ENCODE peak calls at places on chromosomes 12 and 14, in six cellular contexts. One of them, this sample, is unnamed.

GRCh38 chr14:76773188-76773885 is 12.1 kb downstream of the VASH1 start:
- DNase-seq in ovary: peak; percentile 72
- DNase-seq in BE2C: no peak
- DNase-seq in tibial nerve: no peak
- DNase-seq in CD4-positive, CD25-positive, alpha-beta regulatory T cell: no peak
- DNase-seq in sigmoid colon: peak; percentile 83
- DNase-seq in this sample: peak; percentile 90

GRCh38 chr12:66751432-66752113 is 72.7 kb upstream of the GRIP1 start:
- DNase-seq in ovary: no peak
- DNase-seq in BE2C: no peak
- DNase-seq in tibial nerve: no peak
- DNase-seq in CD4-positive, CD25-positive, alpha-beta regulatory T cell: no peak
- DNase-seq in sigmoid colon: no peak
- DNase-seq in this sample: no peak

GRCh38 chr12:32446306-32447119 is 47.2 kb downstream of the FGD4 start:
- DNase-seq in ovary: no peak
- DNase-seq in BE2C: no peak
- DNase-seq in tibial nerve: no peak
- DNase-seq in CD4-positive, CD25-positive, alpha-beta regulatory T cell: no peak
- DNase-seq in sigmoid colon: no peak
- DNase-seq in this sample: no peak

GRCh38 chr12:121719926-121720414 is 7.4 kb downstream of the TMEM120B start:
- DNase-seq in ovary: no peak
- DNase-seq in BE2C: no peak
- DNase-seq in tibial nerve: no peak
- DNase-seq in CD4-positive, CD25-positive, alpha-beta regulatory T cell: no peak
- DNase-seq in sigmoid colon: no peak
- DNase-seq in this sample: peak; percentile 96

GRCh38 chr12:68800294-68800693 is 7.7 kb upstream of the MDM2 start:
- DNase-seq in ovary: no peak
- DNase-seq in BE2C: no peak
- DNase-seq in tibial nerve: no peak
- DNase-seq in CD4-positive, CD25-positive, alpha-beta regulatory T cell: no peak
- DNase-seq in sigmoid colon: no peak
- DNase-seq in this sample: no peak

GRCh38 chr12:82132390-82132789 is 225.8 kb downstream of the CCDC59 start:
- DNase-seq in ovary: no peak
- DNase-seq in BE2C: no peak
- DNase-seq in tibial nerve: no peak
- DNase-seq in CD4-positive, CD25-positive, alpha-beta regulatory T cell: no peak
- DNase-seq in sigmoid colon: no peak
- DNase-seq in this sample: no peak

GRCh38 chr14:40346275-40346674 is 914.0 kb upstream of the FBXO33 start:
- DNase-seq in ovary: no peak
- DNase-seq in BE2C: no peak
- DNase-seq in tibial nerve: no peak
- DNase-seq in CD4-positive, CD25-positive, alpha-beta regulatory T cell: no peak
- DNase-seq in sigmoid colon: no peak
- DNase-seq in this sample: no peak

GRCh38 chr14:103312006-103312635 is 21.9 kb upstream of the EIF5 start:
- DNase-seq in ovary: no peak
- DNase-seq in BE2C: no peak
- DNase-seq in tibial nerve: no peak
- DNase-seq in CD4-positive, CD25-positive, alpha-beta regulatory T cell: no peak
- DNase-seq in sigmoid colon: no peak
- DNase-seq in this sample: no peak

GRCh38 chr14:23353433-23353780 is 720 bp upstream of the SLC22A17 start:
- DNase-seq in ovary: no peak
- DNase-seq in BE2C: no peak
- DNase-seq in tibial nerve: no peak
- DNase-seq in CD4-positive, CD25-positive, alpha-beta regulatory T cell: no peak
- DNase-seq in sigmoid colon: no peak
- DNase-seq in this sample: no peak

GRCh38 chr12:6613015-6613775 is 6.0 kb upstream of the CHD4 start:
- DNase-seq in ovary: peak; percentile 94
- DNase-seq in BE2C: peak; percentile 82
- DNase-seq in tibial nerve: peak; percentile 75
- DNase-seq in CD4-positive, CD25-positive, alpha-beta regulatory T cell: no peak
- DNase-seq in sigmoid colon: peak; percentile 94
- DNase-seq in this sample: peak; percentile 74

GRCh38 chr12:2395352-2395977 is 342.7 kb downstream of the CACNA1C start:
- DNase-seq in ovary: no peak
- DNase-seq in BE2C: peak; percentile 71
- DNase-seq in tibial nerve: no peak
- DNase-seq in CD4-positive, CD25-positive, alpha-beta regulatory T cell: peak; percentile 3
- DNase-seq in sigmoid colon: no peak
- DNase-seq in this sample: peak; percentile 60

GRCh38 chr12:48980953-48981756 is 3.0 kb downstream of the WNT1 start:
- DNase-seq in ovary: no peak
- DNase-seq in BE2C: peak; percentile 35
- DNase-seq in tibial nerve: no peak
- DNase-seq in CD4-positive, CD25-positive, alpha-beta regulatory T cell: peak; percentile 61
- DNase-seq in sigmoid colon: no peak
- DNase-seq in this sample: peak; percentile 66

GRCh38 chr14:70947739-70948138 is 40.5 kb downstream of the PCNX1 start:
- DNase-seq in ovary: no peak
- DNase-seq in BE2C: no peak
- DNase-seq in tibial nerve: no peak
- DNase-seq in CD4-positive, CD25-positive, alpha-beta regulatory T cell: no peak
- DNase-seq in sigmoid colon: no peak
- DNase-seq in this sample: no peak

GRCh38 chr12:42473561-42473960 is 116.0 kb downstream of the PRICKLE1 start:
- DNase-seq in ovary: no peak
- DNase-seq in BE2C: no peak
- DNase-seq in tibial nerve: no peak
- DNase-seq in CD4-positive, CD25-positive, alpha-beta regulatory T cell: no peak
- DNase-seq in sigmoid colon: no peak
- DNase-seq in this sample: no peak

GRCh38 chr12:30719060-30719459 is 23.4 kb upstream of the IPO8 start:
- DNase-seq in ovary: no peak
- DNase-seq in BE2C: no peak
- DNase-seq in tibial nerve: no peak
- DNase-seq in CD4-positive, CD25-positive, alpha-beta regulatory T cell: no peak
- DNase-seq in sigmoid colon: no peak
- DNase-seq in this sample: peak; percentile 82

GRCh38 chr14:21066882-21067502 is 3.1 kb upstream of the ARHGEF40 start:
- DNase-seq in ovary: no peak
- DNase-seq in BE2C: no peak
- DNase-seq in tibial nerve: no peak
- DNase-seq in CD4-positive, CD25-positive, alpha-beta regulatory T cell: peak; percentile 19
- DNase-seq in sigmoid colon: no peak
- DNase-seq in this sample: peak; percentile 23

GRCh38 chr14:73237219-73237785 is at the start of gene PAPLN:
- DNase-seq in ovary: peak; percentile 61
- DNase-seq in BE2C: no peak
- DNase-seq in tibial nerve: peak; percentile 44
- DNase-seq in CD4-positive, CD25-positive, alpha-beta regulatory T cell: no peak
- DNase-seq in sigmoid colon: peak; percentile 80
- DNase-seq in this sample: peak; percentile 43

GRCh38 chr12:56165369-56165768 is 7.2 kb downstream of the MYL6 start:
- DNase-seq in ovary: no peak
- DNase-seq in BE2C: no peak
- DNase-seq in tibial nerve: no peak
- DNase-seq in CD4-positive, CD25-positive, alpha-beta regulatory T cell: no peak
- DNase-seq in sigmoid colon: no peak
- DNase-seq in this sample: peak; percentile 22

GRCh38 chr14:76929927-76930326 is 98.6 kb downstream of the IRF2BPL start:
- DNase-seq in ovary: no peak
- DNase-seq in BE2C: no peak
- DNase-seq in tibial nerve: no peak
- DNase-seq in CD4-positive, CD25-positive, alpha-beta regulatory T cell: peak; percentile 70
- DNase-seq in sigmoid colon: peak; percentile 82
- DNase-seq in this sample: peak; percentile 74

GRCh38 chr14:89858084-89858483 is 96.4 kb downstream of the EFCAB11 start:
- DNase-seq in ovary: no peak
- DNase-seq in BE2C: no peak
- DNase-seq in tibial nerve: no peak
- DNase-seq in CD4-positive, CD25-positive, alpha-beta regulatory T cell: no peak
- DNase-seq in sigmoid colon: no peak
- DNase-seq in this sample: no peak

GRCh38 chr12:28578833-28579252 is 388.6 kb downstream of the CCDC91 start:
- DNase-seq in ovary: no peak
- DNase-seq in BE2C: no peak
- DNase-seq in tibial nerve: no peak
- DNase-seq in CD4-positive, CD25-positive, alpha-beta regulatory T cell: no peak
- DNase-seq in sigmoid colon: no peak
- DNase-seq in this sample: peak; percentile 64

DNA sequence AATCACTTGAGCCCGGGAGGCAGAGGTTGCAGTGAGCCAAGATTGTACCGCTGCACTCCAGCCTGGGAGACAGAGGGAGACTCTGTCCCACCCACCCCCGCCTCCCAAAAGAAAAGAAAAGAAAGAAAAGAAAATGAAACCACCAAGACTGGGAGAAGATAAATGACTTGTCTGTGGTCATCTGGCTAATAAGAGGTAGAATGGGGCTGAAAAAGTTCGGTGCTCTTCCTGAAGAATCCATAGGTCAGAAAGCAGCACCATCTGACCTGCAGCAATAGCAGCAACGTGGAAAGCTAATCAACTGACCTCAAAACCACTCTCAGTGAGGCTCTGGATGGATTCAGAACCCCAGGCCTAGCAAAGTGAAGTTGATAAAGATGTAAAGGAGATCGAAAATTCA is 25.2 kb downstream of the SSH1 start:
- DNase-seq in ovary: no peak
- DNase-seq in BE2C: no peak
- DNase-seq in tibial nerve: no peak
- DNase-seq in CD4-positive, CD25-positive, alpha-beta regulatory T cell: no peak
- DNase-seq in sigmoid colon: no peak
- DNase-seq in this sample: no peak
- H3K4me1 ChIP-seq in ovary: peaks cover 10% of the 10 kb centered on the region
- H3K4me1 ChIP-seq in BE2C: peaks cover 5% of the 10 kb centered on the region
- H3K4me1 ChIP-seq in tibial nerve: peaks cover 45% of the 10 kb centered on the region
- H3K4me1 ChIP-seq in CD4-positive, CD25-positive, alpha-beta regulatory T cell: peaks cover 9% of the 10 kb centered on the region
- H3K4me1 ChIP-seq in sigmoid colon: peaks cover 54% of the 10 kb centered on the region
- H3K4me1 ChIP-seq in this sample: peaks cover 77% of the 10 kb centered on the region

GRCh38 chr12:124510301-124510970 is 57.0 kb downstream of the NCOR2 start:
- DNase-seq in ovary: no peak
- DNase-seq in BE2C: no peak
- DNase-seq in tibial nerve: no peak
- DNase-seq in CD4-positive, CD25-positive, alpha-beta regulatory T cell: no peak
- DNase-seq in sigmoid colon: no peak
- DNase-seq in this sample: no peak

GRCh38 chr12:124511259-124511985 is 56.0 kb downstream of the NCOR2 start:
- DNase-seq in ovary: no peak
- DNase-seq in BE2C: no peak
- DNase-seq in tibial nerve: no peak
- DNase-seq in CD4-positive, CD25-positive, alpha-beta regulatory T cell: no peak
- DNase-seq in sigmoid colon: no peak
- DNase-seq in this sample: no peak

GRCh38 chr12:124514145-124514995 is 53.0 kb downstream of the NCOR2 start:
- DNase-seq in ovary: no peak
- DNase-seq in BE2C: no peak
- DNase-seq in tibial nerve: no peak
- DNase-seq in CD4-positive, CD25-positive, alpha-beta regulatory T cell: no peak
- DNase-seq in sigmoid colon: no peak
- DNase-seq in this sample: no peak

GRCh38 chr12:124513297-124513867 is 54.0 kb downstream of the NCOR2 start:
- DNase-seq in ovary: no peak
- DNase-seq in BE2C: no peak
- DNase-seq in tibial nerve: no peak
- DNase-seq in CD4-positive, CD25-positive, alpha-beta regulatory T cell: no peak
- DNase-seq in sigmoid colon: no peak
- DNase-seq in this sample: no peak

GRCh38 chr12:124512667-124513296 is 54.6 kb downstream of the NCOR2 start:
- DNase-seq in ovary: peak; percentile 85
- DNase-seq in BE2C: peak; percentile 70
- DNase-seq in tibial nerve: peak; percentile 86
- DNase-seq in CD4-positive, CD25-positive, alpha-beta regulatory T cell: no peak
- DNase-seq in sigmoid colon: peak; percentile 93
- DNase-seq in this sample: peak; percentile 93
- H3K4me1 ChIP-seq in ovary: peaks cover 45% of the 10 kb centered on the region
- H3K4me1 ChIP-seq in BE2C: peaks cover 31% of the 10 kb centered on the region
- H3K4me1 ChIP-seq in tibial nerve: peaks cover 74% of the 10 kb centered on the region
- H3K4me1 ChIP-seq in CD4-positive, CD25-positive, alpha-beta regulatory T cell: no peaks in the 10 kb centered on the region
- H3K4me1 ChIP-seq in sigmoid colon: peaks cover 95% of the 10 kb centered on the region
- H3K4me1 ChIP-seq in this sample: peaks cover 52% of the 10 kb centered on the region

GRCh38 chr12:52147983-52148540 is 43.8 kb downstream of the KRT80 start:
- DNase-seq in ovary: no peak
- DNase-seq in BE2C: no peak
- DNase-seq in tibial nerve: no peak
- DNase-seq in CD4-positive, CD25-positive, alpha-beta regulatory T cell: no peak
- DNase-seq in sigmoid colon: no peak
- DNase-seq in this sample: no peak

GRCh38 chr12:52148541-52149181 is 43.2 kb downstream of the KRT80 start:
- DNase-seq in ovary: no peak
- DNase-seq in BE2C: no peak
- DNase-seq in tibial nerve: no peak
- DNase-seq in CD4-positive, CD25-positive, alpha-beta regulatory T cell: no peak
- DNase-seq in sigmoid colon: peak; percentile 65
- DNase-seq in this sample: peak; percentile 29

GRCh38 chr12:52149182-52149641 is 42.6 kb downstream of the KRT80 start:
- DNase-seq in ovary: no peak
- DNase-seq in BE2C: no peak
- DNase-seq in tibial nerve: no peak
- DNase-seq in CD4-positive, CD25-positive, alpha-beta regulatory T cell: no peak
- DNase-seq in sigmoid colon: peak; percentile 61
- DNase-seq in this sample: no peak

GRCh38 chr12:52151153-52151858 is 40.5 kb downstream of the KRT80 start:
- DNase-seq in ovary: no peak
- DNase-seq in BE2C: no peak
- DNase-seq in tibial nerve: no peak
- DNase-seq in CD4-positive, CD25-positive, alpha-beta regulatory T cell: no peak
- DNase-seq in sigmoid colon: no peak
- DNase-seq in this sample: no peak

GRCh38 chr12:52149651-52150241 is 42.1 kb downstream of the KRT80 start:
- DNase-seq in ovary: no peak
- DNase-seq in BE2C: no peak
- DNase-seq in tibial nerve: no peak
- DNase-seq in CD4-positive, CD25-positive, alpha-beta regulatory T cell: no peak
- DNase-seq in sigmoid colon: peak; percentile 48
- DNase-seq in this sample: no peak
- H3K4me1 ChIP-seq in ovary: peaks cover 9% of the 10 kb centered on the region
- H3K4me1 ChIP-seq in BE2C: peaks cover 7% of the 10 kb centered on the region
- H3K4me1 ChIP-seq in tibial nerve: peaks cover 44% of the 10 kb centered on the region
- H3K4me1 ChIP-seq in CD4-positive, CD25-positive, alpha-beta regulatory T cell: peaks cover 8% of the 10 kb centered on the region
- H3K4me1 ChIP-seq in sigmoid colon: peaks cover 40% of the 10 kb centered on the region
- H3K4me1 ChIP-seq in this sample: peaks cover 39% of the 10 kb centered on the region

GRCh38 chr12:124518051-124518932 is 49.1 kb downstream of the NCOR2 start:
- DNase-seq in ovary: peak; percentile 100
- DNase-seq in BE2C: peak; percentile 92
- DNase-seq in tibial nerve: peak; percentile 100
- DNase-seq in CD4-positive, CD25-positive, alpha-beta regulatory T cell: no peak
- DNase-seq in sigmoid colon: peak; percentile 100
- DNase-seq in this sample: peak; percentile 98

GRCh38 chr12:124515981-124516380 is 51.4 kb downstream of the NCOR2 start:
- DNase-seq in ovary: no peak
- DNase-seq in BE2C: no peak
- DNase-seq in tibial nerve: no peak
- DNase-seq in CD4-positive, CD25-positive, alpha-beta regulatory T cell: no peak
- DNase-seq in sigmoid colon: no peak
- DNase-seq in this sample: no peak

GRCh38 chr12:124517260-124518050 is 50.0 kb downstream of the NCOR2 start:
- DNase-seq in ovary: peak; percentile 79
- DNase-seq in BE2C: peak; percentile 94
- DNase-seq in tibial nerve: peak; percentile 50
- DNase-seq in CD4-positive, CD25-positive, alpha-beta regulatory T cell: no peak
- DNase-seq in sigmoid colon: peak; percentile 94
- DNase-seq in this sample: peak; percentile 82

GRCh38 chr12:124514996-124515932 is 52.1 kb downstream of the NCOR2 start:
- DNase-seq in ovary: no peak
- DNase-seq in BE2C: no peak
- DNase-seq in tibial nerve: no peak
- DNase-seq in CD4-positive, CD25-positive, alpha-beta regulatory T cell: no peak
- DNase-seq in sigmoid colon: no peak
- DNase-seq in this sample: no peak

GRCh38 chr12:124516850-124517249 is 50.6 kb downstream of the NCOR2 start:
- DNase-seq in ovary: no peak
- DNase-seq in BE2C: no peak
- DNase-seq in tibial nerve: no peak
- DNase-seq in CD4-positive, CD25-positive, alpha-beta regulatory T cell: no peak
- DNase-seq in sigmoid colon: no peak
- DNase-seq in this sample: no peak
- H3K4me1 ChIP-seq in ovary: peaks cover 36% of the 10 kb centered on the region
- H3K4me1 ChIP-seq in BE2C: peaks cover 37% of the 10 kb centered on the region
- H3K4me1 ChIP-seq in tibial nerve: peaks cover 59% of the 10 kb centered on the region
- H3K4me1 ChIP-seq in CD4-positive, CD25-positive, alpha-beta regulatory T cell: peaks cover 2% of the 10 kb centered on the region
- H3K4me1 ChIP-seq in sigmoid colon: peaks cover 94% of the 10 kb centered on the region
- H3K4me1 ChIP-seq in this sample: peaks cover 48% of the 10 kb centered on the region

This sample was measured in GM23248.